ENCODE peak calls at places on chromosomes 12 and 14, in ten cellular contexts. P is C1 segment of cervical spinal cord; Q is iris pigment epithelial cell; V is immature natural killer cell; C is BJ; R is PC-3; W is stimulated activated CD4-positive, alpha-beta T cell treated with anti-CD3 and anti-CD28 coated beads, TNF-alpha, amount 100 ng/mL, for 24 hours; D is activated B cell treated with CpG ODN at 0.5 μM for 24 hours; X is NB4; H is MCF 10A. Z is an unnamed sample.

GRCh38 chr12:30961030-30961429 is 34.5 kb downstream of the TSPAN11 start:
- DNase-seq in D (no peak), R (no peak), C (no peak), Q (no peak), V (no peak), W (no peak), P (no peak), X (no peak), H (no peak), Z (no peak)

GRCh38 chr14:79638647-79639266 is 572.5 kb downstream of the DIO2 start:
- DNase-seq in H (no peak), D (no peak), X (no peak), R (no peak), V (no peak), Q (no peak), C (no peak), W (no peak), P (no peak), Z (no peak)

GRCh38 chr12:67161322-67161918 is 107.7 kb upstream of the CAND1 start:
- DNase-seq in C (peak), P (no peak), R (peak), Q (peak), W (peak), X (peak), H (peak), V (no peak), D (no peak), Z (peak)

GRCh38 chr14:102264355-102264754 is 40.6 kb downstream of the MOK start:
- DNase-seq in H (no peak), P (no peak), W (no peak), V (no peak), X (no peak), C (no peak), D (no peak), Q (no peak), R (no peak), Z (no peak)

GRCh38 chr14:96090441-96091148 is 51.4 kb downstream of the C14orf132 start:
- DNase-seq in C (no peak), X (no peak), W (no peak), R (no peak), H (no peak), Q (no peak), P (no peak), V (no peak), D (no peak), Z (no peak)

GRCh38 chr12:94779520-94779919 is 129.2 kb upstream of the TMCC3 start:
- DNase-seq in C (no peak), V (no peak), P (no peak), X (no peak), H (peak), Q (peak), D (no peak), R (no peak), W (no peak), Z (no peak)

GRCh38 chr12:52643233-52644077 is 8.6 kb downstream of the KRT2 start:
- DNase-seq in W (no peak), X (no peak), H (no peak), C (no peak), R (no peak), P (no peak), Q (no peak), V (no peak), D (no peak), Z (no peak)

GRCh38 chr12:46268617-46269428 is at the start of gene SLC38A1:
- DNase-seq in V (peak), W (peak), C (no peak), H (peak), R (peak), Q (peak), P (no peak), X (peak), D (peak), Z (peak)

GRCh38 chr14:105913861-105914260 is 387.5 kb downstream of the TMEM121 start:
- DNase-seq in H (no peak), D (no peak), R (no peak), V (no peak), C (no peak), W (no peak), Q (no peak), X (no peak), P (no peak), Z (no peak)

Z was measured in stomach.